ENCODE peak calls at places on chromosomes 6 and 20, in six cellular contexts. One of them, this sample, is unnamed.
A peak's percentile ranks its signal among the peaks of the same experiment; 100 is the strongest.

GRCh38 chr20:21395666-21396044 is 1.7 kb downstream of the NKX2-4 start:
- DNase-seq in HepG2: no peak
- DNase-seq in IMR-90: no peak
- DNase-seq in upper lobe of right lung: peak; percentile 57
- DNase-seq in prostate gland: no peak
- DNase-seq in stomach: no peak
- DNase-seq in this sample: no peak

GRCh38 chr6:14207493-14207892 is 89.9 kb downstream of the CD83 start:
- DNase-seq in prostate gland: no peak
- DNase-seq in stomach: no peak
- DNase-seq in HepG2: no peak
- DNase-seq in IMR-90: no peak
- DNase-seq in upper lobe of right lung: no peak
- DNase-seq in this sample: no peak

GRCh38 chr6:119844385-119844784 is 494.8 kb upstream of the MAN1A1 start:
- DNase-seq in IMR-90: no peak
- DNase-seq in prostate gland: no peak
- DNase-seq in HepG2: no peak
- DNase-seq in stomach: no peak
- DNase-seq in upper lobe of right lung: no peak
- DNase-seq in this sample: no peak

GRCh38 chr6:26271640-26272090 is 93.3 kb upstream of the BTN3A2 start:
- DNase-seq in upper lobe of right lung: no peak
- DNase-seq in prostate gland: no peak
- DNase-seq in IMR-90: no peak
- DNase-seq in HepG2: no peak
- DNase-seq in stomach: no peak
- DNase-seq in this sample: no peak

GRCh38 chr6:38755207-38755606 is 40.1 kb downstream of the DNAH8 start:
- DNase-seq in HepG2: no peak
- DNase-seq in prostate gland: no peak
- DNase-seq in IMR-90: no peak
- DNase-seq in stomach: no peak
- DNase-seq in upper lobe of right lung: no peak
- DNase-seq in this sample: no peak

GRCh38 chr20:5171074-5171789 is 44.4 kb downstream of the CDS2 start:
- DNase-seq in stomach: no peak
- DNase-seq in IMR-90: no peak
- DNase-seq in prostate gland: no peak
- DNase-seq in upper lobe of right lung: no peak
- DNase-seq in HepG2: no peak
- DNase-seq in this sample: no peak

GRCh38 chr20:58992911-58993310 is 11.9 kb downstream of the NELFCD start:
- DNase-seq in prostate gland: no peak
- DNase-seq in IMR-90: no peak
- DNase-seq in HepG2: no peak
- DNase-seq in stomach: no peak
- DNase-seq in upper lobe of right lung: no peak
- DNase-seq in this sample: no peak

GRCh38 chr6:154350293-154350692 is 6.3 kb downstream of the IPCEF1 start:
- DNase-seq in prostate gland: no peak
- DNase-seq in stomach: no peak
- DNase-seq in upper lobe of right lung: no peak
- DNase-seq in HepG2: no peak
- DNase-seq in IMR-90: peak; percentile 48
- DNase-seq in this sample: no peak

GRCh38 chr6:159959165-159959975 is 9.5 kb upstream of the IGF2R start:
- DNase-seq in HepG2: no peak
- DNase-seq in upper lobe of right lung: no peak
- DNase-seq in stomach: no peak
- DNase-seq in prostate gland: no peak
- DNase-seq in IMR-90: no peak
- DNase-seq in this sample: no peak

GRCh38 chr20:36085686-36086267 is 68.8 kb upstream of the EPB41L1 start:
- DNase-seq in upper lobe of right lung: peak; percentile 77
- DNase-seq in stomach: peak; percentile 70
- DNase-seq in prostate gland: no peak
- DNase-seq in IMR-90: peak; percentile 60
- DNase-seq in HepG2: peak; percentile 72
- DNase-seq in this sample: peak; percentile 82

GRCh38 chr6:143684484-143684883 is 6.7 kb downstream of the PHACTR2 start:
- DNase-seq in IMR-90: no peak
- DNase-seq in upper lobe of right lung: no peak
- DNase-seq in prostate gland: no peak
- DNase-seq in HepG2: no peak
- DNase-seq in stomach: no peak
- DNase-seq in this sample: no peak

GRCh38 chr20:54643761-54644160 is 168.4 kb downstream of the DOK5 start:
- DNase-seq in prostate gland: no peak
- DNase-seq in IMR-90: peak; percentile 73
- DNase-seq in upper lobe of right lung: no peak
- DNase-seq in HepG2: no peak
- DNase-seq in stomach: no peak
- DNase-seq in this sample: no peak

GRCh38 chr6:140711019-140711613 is 1336.7 kb upstream of the CITED2 start:
- DNase-seq in HepG2: no peak
- DNase-seq in upper lobe of right lung: no peak
- DNase-seq in IMR-90: no peak
- DNase-seq in prostate gland: no peak
- DNase-seq in stomach: no peak
- DNase-seq in this sample: no peak

GRCh38 chr6:81553246-81553645 is 199.2 kb downstream of the TENT5A start:
- DNase-seq in IMR-90: peak; percentile 64
- DNase-seq in upper lobe of right lung: no peak
- DNase-seq in HepG2: no peak
- DNase-seq in prostate gland: no peak
- DNase-seq in stomach: no peak
- DNase-seq in this sample: no peak
- TF ChIP-seq CTCF in IMR-90: no peak
- TF ChIP-seq CTCF in upper lobe of right lung: no peak
- TF ChIP-seq CTCF in HepG2: no peak
- TF ChIP-seq CTCF in prostate gland: no peak
- TF ChIP-seq CTCF in stomach: no peak
- TF ChIP-seq CTCF in this sample: no peak

GRCh38 chr20:62321521-62321948 is 18.7 kb downstream of the ADRM1 start:
- DNase-seq in stomach: no peak
- DNase-seq in prostate gland: no peak
- DNase-seq in IMR-90: no peak
- DNase-seq in HepG2: no peak
- DNase-seq in upper lobe of right lung: no peak
- DNase-seq in this sample: no peak
- H3K36me3 ChIP-seq in stomach: peaks cover 51% of the 10 kb centered on the region
- H3K36me3 ChIP-seq in prostate gland: peaks cover 6% of the 10 kb centered on the region
- H3K36me3 ChIP-seq in IMR-90: peaks cover 43% of the 10 kb centered on the region
- H3K36me3 ChIP-seq in HepG2: peaks cover 38% of the 10 kb centered on the region
- H3K36me3 ChIP-seq in upper lobe of right lung: peaks cover 38% of the 10 kb centered on the region
- H3K36me3 ChIP-seq in this sample: no peaks in the 10 kb centered on the region

GRCh38 chr20:31374346-31374745 is 5.9 kb downstream of the DEFB118 start:
- DNase-seq in prostate gland: no peak
- DNase-seq in HepG2: no peak
- DNase-seq in stomach: no peak
- DNase-seq in upper lobe of right lung: no peak
- DNase-seq in IMR-90: no peak
- DNase-seq in this sample: no peak
- H3K9me3 ChIP-seq in prostate gland: no peaks in the 10 kb centered on the region
- H3K9me3 ChIP-seq in HepG2: no peaks in the 10 kb centered on the region
- H3K9me3 ChIP-seq in stomach: peaks cover 3% of the 10 kb centered on the region
- H3K9me3 ChIP-seq in upper lobe of right lung: no peaks in the 10 kb centered on the region
- H3K9me3 ChIP-seq in IMR-90: no peaks in the 10 kb centered on the region
- H3K9me3 ChIP-seq in this sample: no peaks in the 10 kb centered on the region

GRCh38 chr6:106511274-106512047 is 117.8 kb downstream of the RTN4IP1 start:
- DNase-seq in prostate gland: peak; percentile 28
- DNase-seq in upper lobe of right lung: peak; percentile 75
- DNase-seq in HepG2: peak; percentile 18
- DNase-seq in IMR-90: no peak
- DNase-seq in stomach: peak; percentile 39
- DNase-seq in this sample: peak; percentile 88

GRCh38 chr6:106509420-106510089 is 119.7 kb downstream of the RTN4IP1 start:
- DNase-seq in upper lobe of right lung: no peak
- DNase-seq in HepG2: peak; percentile 28
- DNase-seq in IMR-90: no peak
- DNase-seq in stomach: no peak
- DNase-seq in prostate gland: no peak
- DNase-seq in this sample: no peak

GRCh38 chr6:106512048-106512957 is 117.0 kb downstream of the RTN4IP1 start:
- DNase-seq in upper lobe of right lung: peak; percentile 94
- DNase-seq in IMR-90: no peak
- DNase-seq in HepG2: peak; percentile 68
- DNase-seq in prostate gland: peak; percentile 56
- DNase-seq in stomach: peak; percentile 84
- DNase-seq in this sample: peak; percentile 87

GRCh38 chr6:106508836-106509235 is 120.5 kb downstream of the RTN4IP1 start:
- DNase-seq in HepG2: no peak
- DNase-seq in stomach: no peak
- DNase-seq in IMR-90: peak; percentile 52
- DNase-seq in upper lobe of right lung: no peak
- DNase-seq in prostate gland: peak; percentile 61
- DNase-seq in this sample: no peak

DNA sequence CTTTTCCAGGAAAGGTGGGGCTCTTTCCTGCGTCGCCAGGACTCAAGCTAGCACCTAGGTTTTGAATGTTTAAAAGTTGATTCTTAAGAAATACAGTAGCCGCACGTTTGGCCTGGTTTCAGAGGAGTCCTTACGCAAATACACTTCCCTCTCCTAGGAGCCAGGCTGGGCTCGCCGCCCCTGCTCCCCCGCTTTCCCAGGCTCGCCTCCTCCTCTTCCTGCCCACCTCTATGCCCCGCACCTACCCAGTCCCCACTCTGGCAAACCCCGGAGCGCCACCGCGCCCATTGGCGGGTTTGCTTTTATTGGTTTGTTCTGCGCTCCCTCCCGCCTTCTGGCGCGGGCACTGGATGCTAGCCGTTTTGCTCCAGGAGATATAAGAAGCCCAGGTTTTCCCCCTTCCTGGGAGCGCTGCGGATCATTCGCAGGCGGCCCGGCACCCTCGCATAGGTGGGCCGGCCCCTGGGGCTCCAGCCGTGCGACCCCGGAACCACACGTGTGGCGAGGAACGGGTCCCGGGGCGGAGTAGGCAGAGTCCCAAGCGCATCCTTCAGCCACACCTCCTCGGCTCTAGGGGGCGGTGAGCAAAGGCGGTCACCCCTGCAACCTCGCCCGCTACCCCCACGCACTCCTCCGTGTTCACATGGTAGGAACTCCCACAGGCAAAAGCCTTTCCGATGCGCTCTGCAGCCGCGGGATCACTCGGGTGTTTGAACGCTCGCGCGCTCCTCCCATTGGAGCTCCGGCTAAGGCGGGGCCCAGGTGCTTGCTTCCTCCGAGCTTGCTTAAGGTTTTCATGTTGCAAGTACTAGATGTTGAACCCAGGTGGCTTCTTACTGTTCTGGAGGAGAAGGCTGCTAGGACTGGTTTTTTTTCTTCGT is 119.0 kb downstream of the RTN4IP1 start:
- DNase-seq in IMR-90: no peak
- DNase-seq in upper lobe of right lung: peak; percentile 92
- DNase-seq in HepG2: peak; percentile 40
- DNase-seq in prostate gland: peak; percentile 65
- DNase-seq in stomach: peak; percentile 76
- DNase-seq in this sample: peak; percentile 87
- TF ChIP-seq CTCF in IMR-90: no peak
- TF ChIP-seq CTCF in upper lobe of right lung: no peak
- TF ChIP-seq CTCF in HepG2: peak; percentile 59
- TF ChIP-seq CTCF in prostate gland: no peak
- TF ChIP-seq CTCF in stomach: no peak
- TF ChIP-seq CTCF in this sample: no peak

GRCh38 chr6:12895721-12896120 is 179.2 kb downstream of the PHACTR1 start:
- DNase-seq in IMR-90: no peak
- DNase-seq in upper lobe of right lung: no peak
- DNase-seq in HepG2: no peak
- DNase-seq in prostate gland: no peak
- DNase-seq in stomach: no peak
- DNase-seq in this sample: no peak
- H3K36me3 ChIP-seq in IMR-90: no peaks in the 10 kb centered on the region
- H3K36me3 ChIP-seq in upper lobe of right lung: no peaks in the 10 kb centered on the region
- H3K36me3 ChIP-seq in HepG2: no peaks in the 10 kb centered on the region
- H3K36me3 ChIP-seq in prostate gland: no peaks in the 10 kb centered on the region
- H3K36me3 ChIP-seq in stomach: no peaks in the 10 kb centered on the region
- H3K36me3 ChIP-seq in this sample: no peaks in the 10 kb centered on the region

DNA sequence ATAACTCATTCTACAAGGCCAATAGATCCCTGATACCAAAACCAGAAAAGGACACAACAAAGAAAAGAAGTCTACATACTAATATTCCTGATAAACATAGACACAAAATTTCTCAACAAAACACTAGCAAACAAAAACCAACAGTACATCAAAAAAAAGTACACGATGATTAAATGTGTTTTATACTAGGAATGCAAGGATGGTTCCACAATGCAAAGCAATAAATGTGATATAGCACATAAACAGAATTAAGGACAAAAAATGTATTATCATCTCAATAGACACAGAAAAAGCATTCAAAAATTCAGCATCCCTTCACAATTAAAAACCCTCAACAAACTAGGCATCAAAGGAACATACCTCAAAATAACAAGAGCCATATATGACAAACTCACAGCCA is 23.2 kb downstream of the TREM1 start:
- DNase-seq in HepG2: no peak
- DNase-seq in stomach: no peak
- DNase-seq in prostate gland: no peak
- DNase-seq in upper lobe of right lung: no peak
- DNase-seq in IMR-90: no peak
- DNase-seq in this sample: no peak
- H3K9me3 ChIP-seq in HepG2: peaks cover 17% of the 10 kb centered on the region
- H3K9me3 ChIP-seq in stomach: peaks cover 16% of the 10 kb centered on the region
- H3K9me3 ChIP-seq in prostate gland: no peaks in the 10 kb centered on the region
- H3K9me3 ChIP-seq in upper lobe of right lung: no peaks in the 10 kb centered on the region
- H3K9me3 ChIP-seq in IMR-90: no peaks in the 10 kb centered on the region
- H3K9me3 ChIP-seq in this sample: peaks cover 33% of the 10 kb centered on the region

GRCh38 chr20:50999355-50999754 is 23.6 kb downstream of the KCNG1 start:
- DNase-seq in IMR-90: no peak
- DNase-seq in HepG2: no peak
- DNase-seq in prostate gland: no peak
- DNase-seq in stomach: no peak
- DNase-seq in upper lobe of right lung: no peak
- DNase-seq in this sample: no peak
- TF ChIP-seq CTCF in IMR-90: no peak
- TF ChIP-seq CTCF in HepG2: no peak
- TF ChIP-seq CTCF in prostate gland: no peak
- TF ChIP-seq CTCF in stomach: no peak
- TF ChIP-seq CTCF in upper lobe of right lung: no peak
- TF ChIP-seq CTCF in this sample: no peak

This sample was measured in left lung.